ENCODE peak calls at places on chromosomes 3 and 15, in five cellular contexts. M is stimulated activated CD8-positive, alpha-beta memory T cell treated with anti-CD3 and anti-CD28 coated beads, Interleukin-15, amount 100 ng/mL, for 48 hours; W is M059J; V is activated CD4-positive, alpha-beta T cell treated with anti-CD3 and anti-CD28 coated beads for 4 hours; E is stromal cell of bone marrow. A is an unnamed sample.

GRCh38 chr15:40413036-40413435 is 7.4 kb downstream of the IVD start:
- DNase-seq in M (no peak), W (no peak), V (no peak), E (no peak), A (no peak)

GRCh38 chr3:71955549-71956373 is 170.8 kb upstream of the PROK2 start:
- DNase-seq in M (peak), W (peak), V (no peak), E (peak), A (peak)

GRCh38 chr3:178277605-178278004 is 258.6 kb upstream of the KCNMB2 start:
- DNase-seq in M (no peak), W (peak), V (no peak), E (no peak), A (no peak)

GRCh38 chr3:80785475-80785874 is 976.0 kb downstream of the GBE1 start:
- DNase-seq in M (no peak), W (peak), V (no peak), E (no peak), A (no peak)

GRCh38 chr3:48709051-48709461 is 8.0 kb downstream of the IP6K2 start:
- DNase-seq in M (no peak), W (peak), V (no peak), E (no peak), A (no peak)

GRCh38 chr3:52238193-52238760 is 681 bp downstream of the TWF2 start:
- DNase-seq in M (no peak), W (peak), V (no peak), E (no peak), A (no peak)

GRCh38 chr3:66498718-66499611 is 1.9 kb downstream of the LRIG1 start:
- DNase-seq in M (no peak), W (no peak), V (no peak), E (no peak), A (no peak)

GRCh38 chr3:55624238-55624637 is 137.1 kb upstream of the WNT5A start:
- DNase-seq in M (no peak), W (peak), V (no peak), E (no peak), A (no peak)

GRCh38 chr3:72270072-72270611 is 485.2 kb upstream of the PROK2 start:
- DNase-seq in M (no peak), W (peak), V (no peak), E (peak), A (peak)

GRCh38 chr15:95129589-95129988 is 898.2 kb downstream of the MCTP2 start:
- DNase-seq in M (no peak), W (no peak), V (no peak), E (peak), A (no peak)

GRCh38 chr3:149288655-149289054 is 44.8 kb downstream of the TM4SF18 start:
- DNase-seq in M (no peak), W (no peak), V (no peak), E (no peak), A (no peak)

GRCh38 chr15:37096878-37097568 is 3.3 kb downstream of the MEIS2 start:
- DNase-seq in M (no peak), W (peak), V (no peak), E (no peak), A (no peak)

GRCh38 chr3:122481390-122481789 is 33.3 kb downstream of the KPNA1 start:
- DNase-seq in M (no peak), W (no peak), V (no peak), E (no peak), A (no peak)

GRCh38 chr3:50978991-50979667 is 304.4 kb downstream of the DOCK3 start:
- DNase-seq in M (no peak), W (no peak), V (no peak), E (no peak), A (no peak)

GRCh38 chr15:101184830-101185229 is 67.0 kb downstream of the CHSY1 start:
- DNase-seq in M (no peak), W (no peak), V (no peak), E (no peak), A (no peak)

GRCh38 chr3:128084675-128085021 is 32.4 kb downstream of the SEC61A1 start:
- DNase-seq in M (no peak), W (peak), V (no peak), E (no peak), A (no peak)

GRCh38 chr3:23865595-23866396 is 51.0 kb downstream of the NKIRAS1 start:
- DNase-seq in M (no peak), W (peak), V (no peak), E (peak), A (no peak)

GRCh38 chr3:179321585-179322322 is 1.1 kb upstream of the ZNF639 start:
- DNase-seq in M (no peak), W (peak), V (peak), E (peak), A (peak)

GRCh38 chr3:54476876-54477275 is 354.5 kb downstream of the CACNA2D3 start:
- DNase-seq in M (no peak), W (peak), V (no peak), E (no peak), A (no peak)

GRCh38 chr15:29820802-29821160 is 1.5 kb downstream of the TJP1 start:
- DNase-seq in M (no peak), W (peak), V (no peak), E (no peak), A (no peak)

GRCh38 chr15:78242128-78242527 is 7.8 kb upstream of the ACSBG1 start:
- DNase-seq in M (no peak), W (no peak), V (no peak), E (no peak), A (no peak)

A was measured in fibroblast of the conjunctiva.